ENCODE peak calls at places on chromosome 20, in four cellular contexts. O is mucosa of gallbladder; U is left lobe of liver; H is stimulated activated CD4-positive, alpha-beta T cell treated with anti-CD3 and anti-CD28 coated beads, Interleukin-4, amount 100 ng/mL, for 1 hour. Y is an unnamed sample.

GRCh38 chr20:53635189-53635588 is 41.5 kb upstream of the ZNF217 start:
- DNase-seq in H (no peak), U (peak), O (no peak), Y (no peak)

GRCh38 chr20:57648878-57649616 is 28.8 kb upstream of the ZBP1 start:
- DNase-seq in U (peak), O (no peak), H (no peak), Y (no peak)

GRCh38 chr20:43389839-43390626 is 67.7 kb upstream of the SRSF6 start:
- DNase-seq in H (peak), O (no peak), U (no peak), Y (no peak)

GRCh38 chr20:17315491-17316231 is 88.8 kb downstream of the PCSK2 start:
- DNase-seq in O (no peak), U (no peak), H (no peak), Y (no peak)

GRCh38 chr20:34709044-34709835 is 5.1 kb downstream of the TP53INP2 start:
- DNase-seq in O (peak), U (peak), H (peak), Y (peak)

GRCh38 chr20:51854912-51855311 is 52.6 kb upstream of the SALL4 start:
- DNase-seq in O (no peak), U (no peak), H (no peak), Y (peak)

GRCh38 chr20:25987073-25987927 is 290.6 kb upstream of the ZNF337 start:
- DNase-seq in U (no peak), O (peak), H (peak), Y (peak)

GRCh38 chr20:17562804-17563305 is 7.0 kb upstream of the DSTN start:
- DNase-seq in U (no peak), O (no peak), H (no peak), Y (peak)

GRCh38 chr20:49268600-49269365 is 9.1 kb downstream of the ZNFX1 start:
- DNase-seq in O (no peak), H (no peak), U (no peak), Y (no peak)

GRCh38 chr20:51473256-51473655 is 69.3 kb downstream of the NFATC2 start:
- DNase-seq in U (no peak), O (no peak), H (no peak), Y (no peak)

GRCh38 chr20:57384953-57385761 is 6.0 kb upstream of the RBM38 start:
- DNase-seq in U (no peak), O (no peak), H (no peak), Y (no peak)

GRCh38 chr20:51434556-51435256 is 107.8 kb downstream of the NFATC2 start:
- DNase-seq in U (no peak), O (no peak), H (no peak), Y (peak)

GRCh38 chr20:37451616-37452015 is 69.4 kb upstream of the NNAT start:
- DNase-seq in U (no peak), H (no peak), O (no peak), Y (no peak)

GRCh38 chr20:12555369-12555768 is 453.4 kb upstream of the SPTLC3 start:
- DNase-seq in H (no peak), U (no peak), O (peak), Y (peak)

GRCh38 chr20:33004141-33004751 is at the start of gene SUN5:
- DNase-seq in H (no peak), O (no peak), U (no peak), Y (no peak)

GRCh38 chr20:32452776-32453466 is 94.8 kb downstream of the ASXL1 start:
- DNase-seq in U (no peak), O (no peak), H (no peak), Y (no peak)

GRCh38 chr20:62198496-62198895 is 15.7 kb downstream of the MTG2 start:
- DNase-seq in H (no peak), O (no peak), U (no peak), Y (no peak)

GRCh38 chr20:7673841-7674240 is 266.4 kb downstream of the HAO1 start:
- DNase-seq in H (no peak), U (no peak), O (no peak), Y (peak)

GRCh38 chr20:59670786-59671492 is 66.6 kb downstream of the PHACTR3 start:
- DNase-seq in U (peak), H (no peak), O (no peak), Y (no peak)

GRCh38 chr20:59723607-59724456 is 119.5 kb downstream of the PHACTR3 start:
- DNase-seq in U (no peak), H (no peak), O (no peak), Y (peak)

GRCh38 chr20:31322504-31322903 is 14.1 kb upstream of the DEFB116 start:
- DNase-seq in H (no peak), U (no peak), O (no peak), Y (no peak)

GRCh38 chr20:58746551-58747399 is 54.2 kb downstream of the NPEPL1 start:
- DNase-seq in O (no peak), U (peak), H (no peak), Y (no peak)

GRCh38 chr20:41509801-41510200 is 108.4 kb downstream of the CHD6 start:
- DNase-seq in H (no peak), U (peak), O (peak), Y (peak)

Y was measured in bronchial epithelial cell.